ENCODE peak calls at places on chromosomes 1 and 21, in nine cellular contexts. V is IMR-90, Y is WTC11, G is transverse colon, R is left ventricle myocardium inferior, J is choroid plexus epithelial cell, W is OCI-LY7, O is heart left ventricle, I is AG09309. N is an unnamed sample.

GRCh38 chr1:201290551-201290950 is 7.2 kb downstream of the PKP1 start:
- DNase-seq in O (no peak), J (no peak), I (no peak), G (no peak), V (no peak), W (no peak), R (no peak), Y (no peak), N (no peak)

GRCh38 chr1:235734335-235734734 is 84.8 kb upstream of the GNG4 start:
- DNase-seq in W (no peak), G (no peak), R (no peak), V (no peak), J (no peak), O (no peak), Y (no peak), I (no peak), N (no peak)

GRCh38 chr1:30888391-30888790 is 20.2 kb downstream of the SDC3 start:
- DNase-seq in J (peak; percentile 96), G (peak; percentile 64), W (no peak), I (peak; percentile 93), O (peak; percentile 76), Y (no peak), V (peak; percentile 96), R (peak; percentile 71), N (peak; percentile 93)

GRCh38 chr1:223726380-223727001 is 14.2 kb downstream of the CAPN2 start:
- DNase-seq in I (peak; percentile 63), G (peak; percentile 61), V (peak; percentile 98), R (peak; percentile 72), W (no peak), J (peak; percentile 94), O (peak; percentile 90), Y (peak; percentile 59), N (peak; percentile 90)

GRCh38 chr1:193013005-193013404 is 46.2 kb downstream of the UCHL5 start:
- DNase-seq in J (peak; percentile 84), I (peak; percentile 32), Y (no peak), G (no peak), V (peak; percentile 74), O (no peak), W (no peak), R (no peak), N (peak; percentile 37)

GRCh38 chr1:72516826-72517225 is 234.5 kb upstream of the NEGR1 start:
- DNase-seq in I (peak; percentile 42), J (no peak), R (no peak), Y (no peak), V (no peak), G (no peak), O (no peak), W (no peak), N (no peak)

GRCh38 chr21:27649323-27649722 is 682.4 kb upstream of the ADAMTS5 start:
- DNase-seq in J (peak; percentile 91), W (no peak), G (no peak), O (no peak), R (no peak), I (peak; percentile 66), Y (no peak), V (peak; percentile 97), N (peak; percentile 61)

GRCh38 chr1:906532-907420 is 16.9 kb upstream of the SAMD11 start:
- DNase-seq in W (peak; percentile 30), R (peak; percentile 16), I (no peak), O (peak; percentile 26), Y (no peak), V (peak; percentile 64), G (peak; percentile 75), J (peak; percentile 48), N (no peak)

GRCh38 chr1:223665592-223666312 is at the start of gene CAPN8:
- DNase-seq in J (no peak), I (no peak), Y (no peak), O (no peak), W (no peak), G (peak; percentile 79), R (no peak), V (no peak), N (no peak)

GRCh38 chr1:169690489-169690888 is 20.9 kb downstream of the SELL start:
- DNase-seq in W (no peak), G (no peak), V (no peak), O (no peak), R (no peak), I (no peak), Y (no peak), J (no peak), N (no peak)

GRCh38 chr1:230375149-230375548 is 51.0 kb downstream of the PGBD5 start:
- DNase-seq in W (no peak), I (no peak), O (no peak), Y (no peak), V (no peak), G (no peak), J (no peak), R (no peak), N (no peak)

GRCh38 chr1:91676030-91676429 is 175.4 kb downstream of the CDC7 start:
- DNase-seq in V (no peak), G (no peak), R (no peak), W (no peak), J (no peak), O (no peak), I (no peak), Y (no peak), N (no peak)

GRCh38 chr1:71653952-71654351 is 573.1 kb upstream of the ZRANB2 start:
- DNase-seq in Y (no peak), R (no peak), O (no peak), V (no peak), I (no peak), G (no peak), W (no peak), J (no peak), N (no peak)

GRCh38 chr21:38511198-38511597 is 12.9 kb upstream of the ERG start:
- DNase-seq in I (no peak), O (no peak), W (no peak), V (no peak), G (no peak), R (no peak), Y (no peak), J (no peak), N (no peak)

GRCh38 chr1:202367200-202367742 is 18.8 kb downstream of the PPP1R12B start:
- DNase-seq in Y (no peak), R (no peak), I (peak; percentile 44), J (no peak), O (no peak), G (no peak), W (no peak), V (peak; percentile 54), N (no peak)

GRCh38 chr1:20728371-20729154 is 3.9 kb downstream of the SH2D5 start:
- DNase-seq in G (peak; percentile 2), J (no peak), O (no peak), Y (no peak), R (no peak), V (no peak), I (no peak), W (no peak), N (no peak)

DNA sequence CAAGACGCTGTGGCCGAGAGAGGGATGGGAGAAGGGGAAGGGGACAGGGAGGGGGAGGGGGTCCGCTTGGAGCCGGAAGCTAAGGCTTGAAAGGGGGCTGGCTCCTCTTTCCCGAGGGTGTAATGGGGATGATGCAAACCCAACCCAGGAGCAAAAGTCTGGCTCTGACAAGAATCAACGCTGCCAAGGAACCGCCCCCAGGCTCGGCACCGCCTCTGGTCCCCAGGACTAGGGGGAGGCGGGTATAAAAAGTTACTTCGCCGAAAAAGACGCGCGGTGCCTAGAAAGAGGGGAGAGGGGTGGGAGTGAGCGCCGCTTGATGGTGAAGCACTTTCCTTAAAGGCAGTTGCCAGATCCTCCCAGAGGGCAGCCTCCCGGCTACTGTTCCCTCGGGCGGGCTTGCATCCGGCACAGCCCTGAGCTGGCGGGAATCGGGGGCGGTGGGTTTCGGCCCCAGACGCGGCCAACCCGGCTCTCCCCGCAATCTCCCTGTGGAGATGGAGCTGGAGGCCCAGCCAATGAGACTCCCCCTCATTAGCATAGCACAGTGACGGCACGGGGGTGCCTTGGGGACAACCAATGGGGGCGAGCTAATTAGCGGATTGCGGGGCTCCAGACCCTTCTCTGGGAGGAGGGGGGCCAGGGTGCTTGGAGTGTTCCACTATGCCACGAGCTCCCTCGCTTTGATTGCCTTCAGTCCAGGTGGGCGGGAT is at the start of gene KCNT2:
- DNase-seq in V (peak; percentile 29), O (peak; percentile 66), I (no peak), W (no peak), G (peak; percentile 31), R (peak; percentile 67), Y (peak; percentile 97), J (peak; percentile 86), N (peak; percentile 4)
- TF ChIP-seq CTCF in V (no peak), O (no peak), I (peak; percentile 4), W (no peak), G (no peak), R (no peak), Y (no peak), J (peak; percentile 30), N (no peak)

DNA sequence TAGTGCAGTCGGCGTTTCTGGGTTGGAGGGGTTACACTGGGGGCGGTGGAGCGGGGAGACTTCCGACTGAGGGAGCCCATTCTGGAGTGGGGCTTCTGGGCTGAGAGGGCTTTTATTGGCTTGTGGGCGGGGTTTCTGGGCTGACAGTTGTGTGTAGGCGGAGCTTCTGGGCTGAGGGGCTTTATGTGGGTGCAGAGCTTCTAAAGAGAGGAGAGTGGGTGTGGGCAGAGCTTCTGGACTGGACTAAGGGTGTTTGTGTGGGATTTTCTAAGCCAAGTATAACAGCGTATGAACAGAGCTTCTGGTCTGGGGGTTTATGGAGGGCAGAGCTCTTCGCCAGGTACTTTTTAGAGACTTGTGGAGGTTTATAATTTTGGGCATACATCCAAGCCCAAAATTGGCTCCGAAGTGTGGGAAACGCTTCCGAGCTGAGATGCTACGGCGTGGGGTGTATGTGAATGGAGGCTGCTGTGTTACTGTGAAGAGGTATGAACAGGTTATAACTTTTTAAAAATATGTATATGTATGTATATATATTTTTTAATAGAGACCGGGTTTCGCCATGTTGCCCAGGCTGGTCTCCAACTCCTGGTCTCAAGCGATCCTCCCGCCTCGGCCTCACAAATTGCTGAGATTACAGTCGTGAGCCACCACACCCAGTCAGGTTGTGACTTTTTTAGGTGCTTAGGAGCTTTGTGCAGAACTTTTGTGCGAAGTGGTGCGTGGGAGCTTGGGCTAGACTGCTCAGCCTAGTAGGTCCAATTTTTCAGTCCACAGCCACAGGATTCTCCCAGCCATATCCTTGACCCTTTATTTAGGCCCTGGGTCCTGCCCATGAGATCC is 869 bp downstream of the TMEM39B start:
- DNase-seq in Y (no peak), J (no peak), R (no peak), G (no peak), W (no peak), I (no peak), V (no peak), O (no peak), N (no peak)
- TF ChIP-seq CTCF in Y (no peak), J (peak; percentile 42), R (peak; percentile 32), G (no peak), W (peak; percentile 66), I (no peak), V (no peak), O (peak; percentile 17), N (peak; percentile 41)

DNA sequence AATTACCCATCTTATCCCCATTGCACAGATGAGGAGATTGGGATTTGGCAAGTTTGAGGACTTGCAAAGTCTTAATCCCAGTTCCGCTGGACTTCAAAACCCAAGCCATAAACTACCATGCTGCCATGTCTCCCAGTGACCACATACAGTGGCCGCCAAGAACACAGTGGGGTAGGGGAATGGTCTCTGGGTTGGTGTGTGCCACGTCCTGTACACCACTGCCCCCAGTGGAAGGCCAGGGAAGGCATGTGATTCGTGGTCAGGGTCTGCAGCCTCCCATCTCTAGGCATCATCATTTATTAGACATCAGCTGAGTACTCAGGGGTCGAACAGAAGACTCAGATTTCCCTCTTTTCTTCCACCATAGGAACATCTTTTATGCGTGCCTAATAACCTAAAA is 76.0 kb downstream of the MAN1C1 start:
- DNase-seq in R (no peak), Y (peak; percentile 74), I (no peak), W (peak; percentile 46), G (no peak), V (no peak), O (no peak), J (no peak), N (no peak)
- TF ChIP-seq CTCF in R (peak; percentile 54), Y (peak; percentile 28), I (peak; percentile 45), W (peak; percentile 84), G (no peak), V (peak; percentile 33), O (peak; percentile 13), J (peak; percentile 65), N (peak; percentile 43)

GRCh38 chr1:205858141-205858961 is 8.4 kb upstream of the PM20D1 start:
- DNase-seq in I (no peak), O (no peak), J (no peak), V (no peak), W (peak; percentile 38), Y (no peak), R (no peak), G (no peak), N (no peak)
- TF ChIP-seq CTCF in I (no peak), O (no peak), J (peak; percentile 28), V (no peak), W (peak; percentile 49), Y (no peak), R (peak; percentile 13), G (no peak), N (no peak)